ENCODE peak calls at places on chromosomes 1 and 21, in ten cellular contexts. R is smooth muscle cell of the brain vasculature, Y is DMS153, J is prostate gland, C is NCI-H524, K is midbrain, E is OCI-LY7, I is body of pancreas, B is hepatocyte, X is HT1080. Z is an unnamed sample.

GRCh38 chr1:9375912-9376311 is 83.2 kb downstream of the SPSB1 start:
- DNase-seq in K (no peak), J (no peak), I (no peak), Y (no peak), X (no peak), B (no peak), R (no peak), E (no peak), C (peak; percentile 24), Z (no peak)

GRCh38 chr1:28129150-28129549 is 40.7 kb upstream of the EYA3 start:
- DNase-seq in J (no peak), B (peak; percentile 35), I (no peak), K (no peak), R (no peak), X (peak; percentile 85), C (no peak), Y (no peak), E (no peak), Z (no peak)

GRCh38 chr1:93330196-93330595 is 15.5 kb upstream of the DR1 start:
- DNase-seq in E (no peak), X (no peak), B (no peak), R (no peak), Y (no peak), I (no peak), K (no peak), J (no peak), C (no peak), Z (no peak)

GRCh38 chr1:91864017-91864700 is 21.8 kb downstream of the TGFBR3 start:
- DNase-seq in R (no peak), X (peak; percentile 29), B (no peak), Y (no peak), J (peak; percentile 57), C (peak; percentile 72), K (no peak), E (no peak), I (no peak), Z (no peak)

GRCh38 chr1:66271216-66271903 is 262.6 kb upstream of the SGIP1 start:
- DNase-seq in J (peak; percentile 92), B (peak; percentile 90), Y (peak; percentile 34), K (peak; percentile 44), C (no peak), I (peak; percentile 62), E (peak; percentile 88), R (peak; percentile 90), X (peak; percentile 98), Z (no peak)

GRCh38 chr1:2547210-2548067 is 8.7 kb upstream of the TNFRSF14 start:
- DNase-seq in K (no peak), E (peak; percentile 73), R (no peak), X (no peak), C (no peak), Y (peak; percentile 79), I (no peak), B (no peak), J (no peak), Z (peak; percentile 68)

GRCh38 chr1:102472524-102472923 is 475.8 kb upstream of the OLFM3 start:
- DNase-seq in J (no peak), K (no peak), B (no peak), I (no peak), E (no peak), C (no peak), R (no peak), X (no peak), Y (no peak), Z (no peak)

GRCh38 chr1:53638641-53639035 is 100.3 kb downstream of the GLIS1 start:
- DNase-seq in E (no peak), R (no peak), K (no peak), Y (no peak), C (no peak), I (no peak), B (no peak), J (no peak), X (no peak), Z (peak; percentile 26)

GRCh38 chr21:25857308-25858099 is 122.7 kb downstream of the GABPA start:
- DNase-seq in J (no peak), I (no peak), E (no peak), K (peak; percentile 55), C (no peak), Y (no peak), B (no peak), R (peak; percentile 52), X (no peak), Z (no peak)

GRCh38 chr1:179105393-179105792 is 23.5 kb downstream of the TOR3A start:
- DNase-seq in E (peak; percentile 40), J (no peak), X (no peak), I (no peak), C (peak; percentile 69), B (peak; percentile 59), K (no peak), Y (no peak), R (no peak), Z (no peak)

GRCh38 chr1:179831852-179832699 is 45.5 kb downstream of the TOR1AIP2 start:
- DNase-seq in E (no peak), Y (no peak), I (no peak), R (no peak), C (no peak), X (no peak), J (no peak), B (no peak), K (no peak), Z (no peak)

GRCh38 chr1:247216246-247216645 is 39.6 kb upstream of the VN1R5 start:
- DNase-seq in E (no peak), R (no peak), K (no peak), Y (no peak), B (no peak), C (no peak), I (no peak), J (no peak), X (no peak), Z (no peak)

GRCh38 chr1:27563407-27564263 is 40.3 kb downstream of the AHDC1 start:
- DNase-seq in R (no peak), B (peak; percentile 79), K (no peak), E (no peak), X (no peak), C (no peak), I (peak; percentile 96), Y (no peak), J (no peak), Z (no peak)

GRCh38 chr1:76919123-76919522 is 51.8 kb downstream of the ST6GALNAC5 start:
- DNase-seq in J (no peak), X (no peak), C (no peak), B (no peak), K (no peak), R (no peak), Y (no peak), E (no peak), I (no peak), Z (no peak)

Z was measured in activated CD4-positive, CD25-positive, alpha-beta regulatory T cell treated with anti-CD3 and anti-CD28 coated beads, Interleukin-2, amount 50 U/mL, for 72 hours.